ENCODE peak calls at places on chromosomes 1 and 21, in six cellular contexts. O is central memory CD4-positive, alpha-beta T cell; N is heart left ventricle; K is GF-D8; L is memory B cell; I is G401. V is an unnamed sample.
A peak's percentile ranks its signal among the peaks of the same experiment; 100 is the strongest.

GRCh38 chr1:21491483-21492170 is 17.6 kb upstream of the ALPL start:
- DNase-seq in O (no peak), N (no peak), K (no peak), L (no peak), I (no peak), V (no peak)

GRCh38 chr1:184915463-184916080 is 58.7 kb downstream of the NIBAN1 start:
- DNase-seq in O (no peak), N (no peak), K (no peak), L (no peak), I (no peak), V (no peak)

GRCh38 chr21:35561076-35561475 is 499.2 kb downstream of the SETD4 start:
- DNase-seq in O (no peak), N (no peak), K (no peak), L (no peak), I (no peak), V (no peak)

GRCh38 chr1:1760715-1761114 is 17.6 kb downstream of the NADK start:
- DNase-seq in O (no peak), N (no peak), K (no peak), L (no peak), I (no peak), V (no peak)

GRCh38 chr1:235525314-235525713 is 21.1 kb upstream of the B3GALNT2 start:
- DNase-seq in O (no peak), N (no peak), K (no peak), L (no peak), I (no peak), V (no peak)

GRCh38 chr1:202794049-202794725 is 14.0 kb downstream of the KDM5B start:
- DNase-seq in O (no peak), N (no peak), K (no peak), L (no peak), I (peak; percentile 38), V (no peak)

GRCh38 chr1:156033011-156033410 is 12.3 kb upstream of the SSR2 start:
- DNase-seq in O (no peak), N (no peak), K (no peak), L (no peak), I (no peak), V (no peak)

GRCh38 chr1:61124078-61124477 is 41.7 kb downstream of the NFIA start:
- DNase-seq in O (no peak), N (no peak), K (no peak), L (no peak), I (no peak), V (no peak)

GRCh38 chr1:232306269-232306911 is 323.5 kb downstream of the SIPA1L2 start:
- DNase-seq in O (no peak), N (peak; percentile 46), K (no peak), L (no peak), I (no peak), V (no peak)

GRCh38 chr1:61241411-61241838 is 159.1 kb downstream of the NFIA start:
- DNase-seq in O (no peak), N (peak; percentile 47), K (no peak), L (no peak), I (peak; percentile 81), V (peak; percentile 53)

GRCh38 chr1:151145158-151146071 is 1.0 kb downstream of the SEMA6C start:
- DNase-seq in O (no peak), N (peak; percentile 65), K (no peak), L (no peak), I (peak; percentile 53), V (no peak)

GRCh38 chr21:44919913-44920693 is 596 bp downstream of the ITGB2 start:
- DNase-seq in O (no peak), N (peak; percentile 22), K (no peak), L (no peak), I (no peak), V (no peak)

GRCh38 chr1:235648954-235649721 is 446 bp downstream of the GNG4 start:
- DNase-seq in O (peak; percentile 59), N (peak; percentile 52), K (peak; percentile 6), L (peak; percentile 39), I (peak; percentile 54), V (no peak)

GRCh38 chr1:240100351-240100750 is 8.7 kb downstream of the FMN2 start:
- DNase-seq in O (no peak), N (no peak), K (no peak), L (no peak), I (no peak), V (no peak)

GRCh38 chr1:4586611-4587010 is 67.8 kb upstream of the AJAP1 start:
- DNase-seq in O (no peak), N (no peak), K (no peak), L (no peak), I (no peak), V (no peak)

GRCh38 chr1:156862602-156863599 is 2.2 kb downstream of the NTRK1 start:
- DNase-seq in O (no peak), N (no peak), K (peak; percentile 9), L (no peak), I (no peak), V (no peak)

GRCh38 chr1:166020229-166020628 is 146.6 kb downstream of the FAM78B start:
- DNase-seq in O (no peak), N (no peak), K (no peak), L (no peak), I (no peak), V (no peak)

GRCh38 chr1:182588460-182589396 is at the start of gene RNASEL:
- DNase-seq in O (peak; percentile 63), N (peak; percentile 79), K (peak; percentile 7), L (peak; percentile 40), I (peak; percentile 69), V (peak; percentile 76)

GRCh38 chr1:39107891-39108290 is 81.7 kb downstream of the NDUFS5 start:
- DNase-seq in O (no peak), N (no peak), K (no peak), L (no peak), I (no peak), V (no peak)

GRCh38 chr1:6271001-6271400 is 10.1 kb upstream of the GPR153 start:
- DNase-seq in O (no peak), N (no peak), K (no peak), L (no peak), I (no peak), V (no peak)

GRCh38 chr1:50424940-50425375 is 1.7 kb upstream of the DMRTA2 start:
- DNase-seq in O (no peak), N (no peak), K (no peak), L (no peak), I (no peak), V (no peak)

V was measured in HL-60.